ENCODE peak calls at places on chromosome 1, in six cellular contexts. One of them, this sample, is unnamed.

GRCh38 chr1:166675213-166675612 is 164.1 kb upstream of the POGK start:
- DNase-seq in uterus: no peak
- DNase-seq in CD8-positive, alpha-beta memory T cell: no peak
- DNase-seq in stimulated activated CD8-positive, alpha-beta memory T cell treated with anti-CD3 and anti-CD28 coated beads, Interleukin-4, amount 100 ng/mL, for 24 hours: no peak
- DNase-seq in SW480: no peak
- DNase-seq in HCEC 1CT: no peak
- DNase-seq in this sample: no peak

GRCh38 chr1:82837261-82837660 is 1036.5 kb downstream of the ADGRL2 start:
- DNase-seq in HCEC 1CT: no peak
- DNase-seq in stimulated activated CD8-positive, alpha-beta memory T cell treated with anti-CD3 and anti-CD28 coated beads, Interleukin-4, amount 100 ng/mL, for 24 hours: no peak
- DNase-seq in SW480: no peak
- DNase-seq in uterus: no peak
- DNase-seq in CD8-positive, alpha-beta memory T cell: no peak
- DNase-seq in this sample: no peak

GRCh38 chr1:39243302-39243701 is 38.8 kb downstream of the MACF1 start:
- DNase-seq in SW480: no peak
- DNase-seq in uterus: no peak
- DNase-seq in stimulated activated CD8-positive, alpha-beta memory T cell treated with anti-CD3 and anti-CD28 coated beads, Interleukin-4, amount 100 ng/mL, for 24 hours: no peak
- DNase-seq in CD8-positive, alpha-beta memory T cell: no peak
- DNase-seq in HCEC 1CT: no peak
- DNase-seq in this sample: no peak

GRCh38 chr1:21325231-21325718 is 35.0 kb upstream of the ECE1 start:
- DNase-seq in SW480: no peak
- DNase-seq in HCEC 1CT: no peak
- DNase-seq in stimulated activated CD8-positive, alpha-beta memory T cell treated with anti-CD3 and anti-CD28 coated beads, Interleukin-4, amount 100 ng/mL, for 24 hours: no peak
- DNase-seq in uterus: no peak
- DNase-seq in CD8-positive, alpha-beta memory T cell: no peak
- DNase-seq in this sample: no peak

GRCh38 chr1:205477121-205477758 is 21.4 kb upstream of the BLACAT1 start:
- DNase-seq in stimulated activated CD8-positive, alpha-beta memory T cell treated with anti-CD3 and anti-CD28 coated beads, Interleukin-4, amount 100 ng/mL, for 24 hours: no peak
- DNase-seq in SW480: no peak
- DNase-seq in uterus: no peak
- DNase-seq in CD8-positive, alpha-beta memory T cell: no peak
- DNase-seq in HCEC 1CT: no peak
- DNase-seq in this sample: no peak

GRCh38 chr1:50213505-50213904 is 104.8 kb downstream of the ELAVL4 start:
- DNase-seq in uterus: no peak
- DNase-seq in HCEC 1CT: no peak
- DNase-seq in stimulated activated CD8-positive, alpha-beta memory T cell treated with anti-CD3 and anti-CD28 coated beads, Interleukin-4, amount 100 ng/mL, for 24 hours: no peak
- DNase-seq in CD8-positive, alpha-beta memory T cell: no peak
- DNase-seq in SW480: no peak
- DNase-seq in this sample: no peak

GRCh38 chr1:150720098-150720497 is 597 bp downstream of the HORMAD1 start:
- DNase-seq in CD8-positive, alpha-beta memory T cell: no peak
- DNase-seq in HCEC 1CT: no peak
- DNase-seq in uterus: no peak
- DNase-seq in SW480: no peak
- DNase-seq in stimulated activated CD8-positive, alpha-beta memory T cell treated with anti-CD3 and anti-CD28 coated beads, Interleukin-4, amount 100 ng/mL, for 24 hours: no peak
- DNase-seq in this sample: no peak

GRCh38 chr1:25462732-25463131 is 32.0 kb downstream of the MACO1 start:
- DNase-seq in uterus: no peak
- DNase-seq in CD8-positive, alpha-beta memory T cell: no peak
- DNase-seq in SW480: no peak
- DNase-seq in HCEC 1CT: no peak
- DNase-seq in stimulated activated CD8-positive, alpha-beta memory T cell treated with anti-CD3 and anti-CD28 coated beads, Interleukin-4, amount 100 ng/mL, for 24 hours: no peak
- DNase-seq in this sample: no peak

GRCh38 chr1:9655836-9656235 is 4.3 kb downstream of the PIK3CD start:
- DNase-seq in stimulated activated CD8-positive, alpha-beta memory T cell treated with anti-CD3 and anti-CD28 coated beads, Interleukin-4, amount 100 ng/mL, for 24 hours: no peak
- DNase-seq in SW480: no peak
- DNase-seq in uterus: no peak
- DNase-seq in CD8-positive, alpha-beta memory T cell: no peak
- DNase-seq in HCEC 1CT: no peak
- DNase-seq in this sample: no peak

GRCh38 chr1:52636701-52637695 is 4.0 kb downstream of the SHISAL2A start:
- DNase-seq in CD8-positive, alpha-beta memory T cell: peak
- DNase-seq in HCEC 1CT: no peak
- DNase-seq in SW480: no peak
- DNase-seq in uterus: no peak
- DNase-seq in stimulated activated CD8-positive, alpha-beta memory T cell treated with anti-CD3 and anti-CD28 coated beads, Interleukin-4, amount 100 ng/mL, for 24 hours: peak
- DNase-seq in this sample: no peak

GRCh38 chr1:3515774-3516480 is 61.5 kb downstream of the ARHGEF16 start:
- DNase-seq in stimulated activated CD8-positive, alpha-beta memory T cell treated with anti-CD3 and anti-CD28 coated beads, Interleukin-4, amount 100 ng/mL, for 24 hours: no peak
- DNase-seq in SW480: peak
- DNase-seq in uterus: no peak
- DNase-seq in HCEC 1CT: no peak
- DNase-seq in CD8-positive, alpha-beta memory T cell: no peak
- DNase-seq in this sample: peak

GRCh38 chr1:226641671-226642231 is 93.2 kb downstream of the STUM start:
- DNase-seq in stimulated activated CD8-positive, alpha-beta memory T cell treated with anti-CD3 and anti-CD28 coated beads, Interleukin-4, amount 100 ng/mL, for 24 hours: no peak
- DNase-seq in SW480: no peak
- DNase-seq in HCEC 1CT: no peak
- DNase-seq in uterus: peak
- DNase-seq in CD8-positive, alpha-beta memory T cell: no peak
- DNase-seq in this sample: no peak

GRCh38 chr1:119674835-119675289 is 26.8 kb upstream of the ZNF697 start:
- DNase-seq in CD8-positive, alpha-beta memory T cell: no peak
- DNase-seq in stimulated activated CD8-positive, alpha-beta memory T cell treated with anti-CD3 and anti-CD28 coated beads, Interleukin-4, amount 100 ng/mL, for 24 hours: no peak
- DNase-seq in uterus: peak
- DNase-seq in HCEC 1CT: peak
- DNase-seq in SW480: peak
- DNase-seq in this sample: peak

GRCh38 chr1:228212966-228213844 is 5.4 kb downstream of the OBSCN start:
- DNase-seq in HCEC 1CT: peak
- DNase-seq in SW480: peak
- DNase-seq in uterus: peak
- DNase-seq in stimulated activated CD8-positive, alpha-beta memory T cell treated with anti-CD3 and anti-CD28 coated beads, Interleukin-4, amount 100 ng/mL, for 24 hours: peak
- DNase-seq in CD8-positive, alpha-beta memory T cell: peak
- DNase-seq in this sample: peak

GRCh38 chr1:234250747-234251146 is 122.5 kb upstream of the COA6 start:
- DNase-seq in CD8-positive, alpha-beta memory T cell: no peak
- DNase-seq in HCEC 1CT: no peak
- DNase-seq in SW480: no peak
- DNase-seq in stimulated activated CD8-positive, alpha-beta memory T cell treated with anti-CD3 and anti-CD28 coated beads, Interleukin-4, amount 100 ng/mL, for 24 hours: no peak
- DNase-seq in uterus: no peak
- DNase-seq in this sample: no peak

GRCh38 chr1:17213433-17214148 is 8.7 kb downstream of the PADI1 start:
- DNase-seq in uterus: no peak
- DNase-seq in SW480: no peak
- DNase-seq in stimulated activated CD8-positive, alpha-beta memory T cell treated with anti-CD3 and anti-CD28 coated beads, Interleukin-4, amount 100 ng/mL, for 24 hours: no peak
- DNase-seq in HCEC 1CT: no peak
- DNase-seq in CD8-positive, alpha-beta memory T cell: no peak
- DNase-seq in this sample: no peak

GRCh38 chr1:7420098-7420445 is 351.0 kb upstream of the VAMP3 start:
- DNase-seq in SW480: no peak
- DNase-seq in stimulated activated CD8-positive, alpha-beta memory T cell treated with anti-CD3 and anti-CD28 coated beads, Interleukin-4, amount 100 ng/mL, for 24 hours: no peak
- DNase-seq in HCEC 1CT: no peak
- DNase-seq in uterus: peak
- DNase-seq in CD8-positive, alpha-beta memory T cell: no peak
- DNase-seq in this sample: no peak

GRCh38 chr1:9191216-9191615 is 43.4 kb upstream of the H6PD start:
- DNase-seq in SW480: no peak
- DNase-seq in stimulated activated CD8-positive, alpha-beta memory T cell treated with anti-CD3 and anti-CD28 coated beads, Interleukin-4, amount 100 ng/mL, for 24 hours: no peak
- DNase-seq in CD8-positive, alpha-beta memory T cell: no peak
- DNase-seq in HCEC 1CT: no peak
- DNase-seq in uterus: no peak
- DNase-seq in this sample: no peak

GRCh38 chr1:2438038-2438437 is 25.7 kb upstream of the PEX10 start:
- DNase-seq in HCEC 1CT: no peak
- DNase-seq in CD8-positive, alpha-beta memory T cell: no peak
- DNase-seq in stimulated activated CD8-positive, alpha-beta memory T cell treated with anti-CD3 and anti-CD28 coated beads, Interleukin-4, amount 100 ng/mL, for 24 hours: no peak
- DNase-seq in uterus: no peak
- DNase-seq in SW480: no peak
- DNase-seq in this sample: no peak

GRCh38 chr1:25666437-25666836 is 49.8 kb downstream of the MAN1C1 start:
- DNase-seq in HCEC 1CT: no peak
- DNase-seq in stimulated activated CD8-positive, alpha-beta memory T cell treated with anti-CD3 and anti-CD28 coated beads, Interleukin-4, amount 100 ng/mL, for 24 hours: no peak
- DNase-seq in CD8-positive, alpha-beta memory T cell: no peak
- DNase-seq in SW480: no peak
- DNase-seq in uterus: peak
- DNase-seq in this sample: no peak

GRCh38 chr1:6419397-6419802 is 319 bp downstream of the HES2 start:
- DNase-seq in uterus: no peak
- DNase-seq in stimulated activated CD8-positive, alpha-beta memory T cell treated with anti-CD3 and anti-CD28 coated beads, Interleukin-4, amount 100 ng/mL, for 24 hours: no peak
- DNase-seq in SW480: peak
- DNase-seq in CD8-positive, alpha-beta memory T cell: no peak
- DNase-seq in HCEC 1CT: no peak
- DNase-seq in this sample: no peak

GRCh38 chr1:186643600-186643999 is 36.6 kb downstream of the PTGS2 start:
- DNase-seq in stimulated activated CD8-positive, alpha-beta memory T cell treated with anti-CD3 and anti-CD28 coated beads, Interleukin-4, amount 100 ng/mL, for 24 hours: no peak
- DNase-seq in HCEC 1CT: peak
- DNase-seq in CD8-positive, alpha-beta memory T cell: no peak
- DNase-seq in SW480: no peak
- DNase-seq in uterus: no peak
- DNase-seq in this sample: peak

GRCh38 chr1:16418823-16419425 is 18.3 kb downstream of the SPATA21 start:
- DNase-seq in SW480: no peak
- DNase-seq in stimulated activated CD8-positive, alpha-beta memory T cell treated with anti-CD3 and anti-CD28 coated beads, Interleukin-4, amount 100 ng/mL, for 24 hours: no peak
- DNase-seq in CD8-positive, alpha-beta memory T cell: no peak
- DNase-seq in HCEC 1CT: peak
- DNase-seq in uterus: no peak
- DNase-seq in this sample: no peak

GRCh38 chr1:160646192-160646591 is 652 bp downstream of the SLAMF1 start:
- DNase-seq in uterus: no peak
- DNase-seq in stimulated activated CD8-positive, alpha-beta memory T cell treated with anti-CD3 and anti-CD28 coated beads, Interleukin-4, amount 100 ng/mL, for 24 hours: no peak
- DNase-seq in CD8-positive, alpha-beta memory T cell: no peak
- DNase-seq in HCEC 1CT: no peak
- DNase-seq in SW480: no peak
- DNase-seq in this sample: no peak

GRCh38 chr1:183270541-183271141 is 84.6 kb downstream of the LAMC2 start:
- DNase-seq in CD8-positive, alpha-beta memory T cell: no peak
- DNase-seq in SW480: peak
- DNase-seq in stimulated activated CD8-positive, alpha-beta memory T cell treated with anti-CD3 and anti-CD28 coated beads, Interleukin-4, amount 100 ng/mL, for 24 hours: no peak
- DNase-seq in uterus: no peak
- DNase-seq in HCEC 1CT: peak
- DNase-seq in this sample: peak

GRCh38 chr1:77416692-77417450 is 135.1 kb downstream of the AK5 start:
- DNase-seq in HCEC 1CT: peak
- DNase-seq in stimulated activated CD8-positive, alpha-beta memory T cell treated with anti-CD3 and anti-CD28 coated beads, Interleukin-4, amount 100 ng/mL, for 24 hours: no peak
- DNase-seq in uterus: no peak
- DNase-seq in CD8-positive, alpha-beta memory T cell: no peak
- DNase-seq in SW480: no peak
- DNase-seq in this sample: peak

GRCh38 chr1:223748773-223749733 is 36.7 kb downstream of the CAPN2 start:
- DNase-seq in HCEC 1CT: peak
- DNase-seq in uterus: peak
- DNase-seq in stimulated activated CD8-positive, alpha-beta memory T cell treated with anti-CD3 and anti-CD28 coated beads, Interleukin-4, amount 100 ng/mL, for 24 hours: peak
- DNase-seq in SW480: no peak
- DNase-seq in CD8-positive, alpha-beta memory T cell: peak
- DNase-seq in this sample: peak

GRCh38 chr1:55005351-55006140 is 6.8 kb downstream of the BSND start:
- DNase-seq in SW480: no peak
- DNase-seq in stimulated activated CD8-positive, alpha-beta memory T cell treated with anti-CD3 and anti-CD28 coated beads, Interleukin-4, amount 100 ng/mL, for 24 hours: no peak
- DNase-seq in HCEC 1CT: peak
- DNase-seq in uterus: no peak
- DNase-seq in CD8-positive, alpha-beta memory T cell: no peak
- DNase-seq in this sample: peak

GRCh38 chr1:119660253-119661078 is 12.4 kb upstream of the ZNF697 start:
- DNase-seq in SW480: no peak
- DNase-seq in stimulated activated CD8-positive, alpha-beta memory T cell treated with anti-CD3 and anti-CD28 coated beads, Interleukin-4, amount 100 ng/mL, for 24 hours: no peak
- DNase-seq in uterus: no peak
- DNase-seq in CD8-positive, alpha-beta memory T cell: no peak
- DNase-seq in HCEC 1CT: no peak
- DNase-seq in this sample: no peak

GRCh38 chr1:168084396-168085231 is 52.1 kb downstream of the GPR161 start:
- DNase-seq in CD8-positive, alpha-beta memory T cell: peak
- DNase-seq in stimulated activated CD8-positive, alpha-beta memory T cell treated with anti-CD3 and anti-CD28 coated beads, Interleukin-4, amount 100 ng/mL, for 24 hours: peak
- DNase-seq in SW480: peak
- DNase-seq in uterus: peak
- DNase-seq in HCEC 1CT: peak
- DNase-seq in this sample: peak

GRCh38 chr1:109466440-109467300 is at the start of gene SYPL2:
- DNase-seq in CD8-positive, alpha-beta memory T cell: no peak
- DNase-seq in stimulated activated CD8-positive, alpha-beta memory T cell treated with anti-CD3 and anti-CD28 coated beads, Interleukin-4, amount 100 ng/mL, for 24 hours: no peak
- DNase-seq in SW480: peak
- DNase-seq in uterus: peak
- DNase-seq in HCEC 1CT: peak
- DNase-seq in this sample: peak

GRCh38 chr1:229228522-229228921 is 42.4 kb upstream of the RAB4A start:
- DNase-seq in HCEC 1CT: no peak
- DNase-seq in CD8-positive, alpha-beta memory T cell: no peak
- DNase-seq in uterus: no peak
- DNase-seq in SW480: no peak
- DNase-seq in stimulated activated CD8-positive, alpha-beta memory T cell treated with anti-CD3 and anti-CD28 coated beads, Interleukin-4, amount 100 ng/mL, for 24 hours: no peak
- DNase-seq in this sample: no peak

GRCh38 chr1:225425211-225425786 is 2.5 kb downstream of the LBR start:
- DNase-seq in HCEC 1CT: peak
- DNase-seq in uterus: peak
- DNase-seq in stimulated activated CD8-positive, alpha-beta memory T cell treated with anti-CD3 and anti-CD28 coated beads, Interleukin-4, amount 100 ng/mL, for 24 hours: no peak
- DNase-seq in SW480: peak
- DNase-seq in CD8-positive, alpha-beta memory T cell: no peak
- DNase-seq in this sample: peak

GRCh38 chr1:221993444-221993948 is 251.6 kb upstream of the DUSP10 start:
- DNase-seq in CD8-positive, alpha-beta memory T cell: no peak
- DNase-seq in stimulated activated CD8-positive, alpha-beta memory T cell treated with anti-CD3 and anti-CD28 coated beads, Interleukin-4, amount 100 ng/mL, for 24 hours: no peak
- DNase-seq in HCEC 1CT: no peak
- DNase-seq in SW480: no peak
- DNase-seq in uterus: no peak
- DNase-seq in this sample: no peak

GRCh38 chr1:74162333-74162732 is 35.6 kb downstream of the LRRIQ3 start:
- DNase-seq in CD8-positive, alpha-beta memory T cell: no peak
- DNase-seq in HCEC 1CT: peak
- DNase-seq in uterus: no peak
- DNase-seq in SW480: no peak
- DNase-seq in stimulated activated CD8-positive, alpha-beta memory T cell treated with anti-CD3 and anti-CD28 coated beads, Interleukin-4, amount 100 ng/mL, for 24 hours: no peak
- DNase-seq in this sample: peak

This sample was measured in ELR.